ENCODE peak calls at places on chromosome 14, in four cellular contexts. Q, C, U and Z are unnamed samples.

GRCh38 chr14:29039171-29039570 is 272.6 kb downstream of the FOXG1 start:
- DNase-seq in Q (no peak), C (no peak), U (no peak), Z (no peak)

GRCh38 chr14:63551338-63551737 is 8.2 kb upstream of the PPP2R5E start:
- DNase-seq in Q (no peak), C (no peak), U (no peak), Z (no peak)

GRCh38 chr14:94164685-94165431 is 9.3 kb upstream of the PPP4R4 start:
- DNase-seq in Q (no peak), C (no peak), U (no peak), Z (no peak)

GRCh38 chr14:68191567-68192321 is 372.2 kb downstream of the RAD51B start:
- DNase-seq in Q (no peak), C (no peak), U (peak), Z (no peak)

GRCh38 chr14:78974691-78975090 is 804.5 kb downstream of the NRXN3 start:
- DNase-seq in Q (no peak), C (no peak), U (no peak), Z (no peak)

GRCh38 chr14:100679707-100680438 is 46.8 kb upstream of the DLK1 start:
- DNase-seq in Q (no peak), C (no peak), U (peak), Z (no peak)

GRCh38 chr14:89615421-89615820 is 198.4 kb upstream of the FOXN3 start:
- DNase-seq in Q (no peak), C (no peak), U (no peak), Z (no peak)

GRCh38 chr14:75307700-75308379 is 29.2 kb downstream of the FOS start:
- DNase-seq in Q (no peak), C (peak), U (peak), Z (peak)

GRCh38 chr14:21496453-21496852 is 14.7 kb downstream of the METTL3 start:
- DNase-seq in Q (no peak), C (no peak), U (no peak), Z (no peak)

GRCh38 chr14:45786266-45786665 is 533.3 kb upstream of the MIS18BP1 start:
- DNase-seq in Q (no peak), C (no peak), U (no peak), Z (no peak)

GRCh38 chr14:55884819-55885218 is 233.4 kb upstream of the PELI2 start:
- DNase-seq in Q (no peak), C (no peak), U (no peak), Z (no peak)

GRCh38 chr14:21087294-21088091 is 11.0 kb downstream of the ZNF219 start:
- DNase-seq in Q (no peak), C (no peak), U (no peak), Z (peak)

GRCh38 chr14:34437729-34438080 is 24.3 kb downstream of the SPTSSA start:
- DNase-seq in Q (no peak), C (no peak), U (no peak), Z (no peak)

GRCh38 chr14:64663174-64663573 is 41.0 kb upstream of the PLEKHG3 start:
- DNase-seq in Q (no peak), C (no peak), U (no peak), Z (no peak)

GRCh38 chr14:88541324-88541723 is 13.5 kb downstream of the PTPN21 start:
- DNase-seq in Q (no peak), C (no peak), U (no peak), Z (no peak)

GRCh38 chr14:105419305-105420091 is at the start of gene MTA1:
- DNase-seq in Q (no peak), C (peak), U (peak), Z (no peak)

GRCh38 chr14:22915886-22916521 is 2.9 kb downstream of the RBM23 start:
- DNase-seq in Q (no peak), C (no peak), U (peak), Z (peak)

GRCh38 chr14:70498191-70498590 is 36.6 kb downstream of the ADAM20 start:
- DNase-seq in Q (no peak), C (no peak), U (no peak), Z (no peak)

GRCh38 chr14:44945264-44945663 is 16.5 kb downstream of the KLHL28 start:
- DNase-seq in Q (no peak), C (no peak), U (no peak), Z (no peak)

GRCh38 chr14:76894308-76894707 is 68.1 kb downstream of the LRRC74A start:
- DNase-seq in Q (no peak), C (peak), U (no peak), Z (no peak)

GRCh38 chr14:69464829-69465228 is 19.7 kb upstream of the PLEKHD1 start:
- DNase-seq in Q (no peak), C (no peak), U (no peak), Z (no peak)

GRCh38 chr14:83548061-83548839 is 1981.7 kb upstream of the FLRT2 start:
- DNase-seq in Q (no peak), C (no peak), U (no peak), Z (no peak)

GRCh38 chr14:20428010-20428365 is 8.0 kb downstream of the KLHL33 start:
- DNase-seq in Q (no peak), C (no peak), U (no peak), Z (no peak)

GRCh38 chr14:104856869-104857860 is 7.9 kb upstream of the CEP170B start:
- DNase-seq in Q (no peak), C (no peak), U (no peak), Z (no peak)

GRCh38 chr14:23162005-23162404 is 21.5 kb downstream of the SLC7A8 start:
- DNase-seq in Q (no peak), C (no peak), U (no peak), Z (no peak)

GRCh38 chr14:93752980-93753561 is 35.2 kb downstream of the PRIMA1 start:
- DNase-seq in Q (no peak), C (no peak), U (no peak), Z (no peak)

GRCh38 chr14:22118894-22119477 is 445.4 kb upstream of the OR4E1 start:
- DNase-seq in Q (no peak), C (no peak), U (no peak), Z (no peak)

GRCh38 chr14:100659345-100660001 is 67.2 kb upstream of the DLK1 start:
- DNase-seq in Q (no peak), C (no peak), U (no peak), Z (no peak)

GRCh38 chr14:72463291-72463866 is 430.5 kb downstream of the DPF3 start:
- DNase-seq in Q (no peak), C (no peak), U (no peak), Z (no peak)

GRCh38 chr14:98953544-98954346 is 318.3 kb downstream of the BCL11B start:
- DNase-seq in Q (no peak), C (no peak), U (no peak), Z (peak)

GRCh38 chr14:78704965-78705364 is 534.8 kb downstream of the NRXN3 start:
- DNase-seq in Q (no peak), C (no peak), U (no peak), Z (no peak)

GRCh38 chr14:66813636-66814035 is 305.7 kb downstream of the GPHN start:
- DNase-seq in Q (no peak), C (no peak), U (no peak), Z (no peak)

GRCh38 chr14:29627141-29627540 is 300.5 kb downstream of the PRKD1 start:
- DNase-seq in Q (no peak), C (no peak), U (no peak), Z (no peak)

GRCh38 chr14:63986789-63987533 is 134.2 kb downstream of the SYNE2 start:
- DNase-seq in Q (no peak), C (no peak), U (no peak), Z (no peak)

GRCh38 chr14:50559990-50560928 is at the start of gene ATL1:
- DNase-seq in Q (no peak), C (peak), U (no peak), Z (peak)

GRCh38 chr14:35470775-35471174 is 63.2 kb upstream of the INSM2 start:
- DNase-seq in Q (no peak), C (peak), U (no peak), Z (no peak)

DNA sequence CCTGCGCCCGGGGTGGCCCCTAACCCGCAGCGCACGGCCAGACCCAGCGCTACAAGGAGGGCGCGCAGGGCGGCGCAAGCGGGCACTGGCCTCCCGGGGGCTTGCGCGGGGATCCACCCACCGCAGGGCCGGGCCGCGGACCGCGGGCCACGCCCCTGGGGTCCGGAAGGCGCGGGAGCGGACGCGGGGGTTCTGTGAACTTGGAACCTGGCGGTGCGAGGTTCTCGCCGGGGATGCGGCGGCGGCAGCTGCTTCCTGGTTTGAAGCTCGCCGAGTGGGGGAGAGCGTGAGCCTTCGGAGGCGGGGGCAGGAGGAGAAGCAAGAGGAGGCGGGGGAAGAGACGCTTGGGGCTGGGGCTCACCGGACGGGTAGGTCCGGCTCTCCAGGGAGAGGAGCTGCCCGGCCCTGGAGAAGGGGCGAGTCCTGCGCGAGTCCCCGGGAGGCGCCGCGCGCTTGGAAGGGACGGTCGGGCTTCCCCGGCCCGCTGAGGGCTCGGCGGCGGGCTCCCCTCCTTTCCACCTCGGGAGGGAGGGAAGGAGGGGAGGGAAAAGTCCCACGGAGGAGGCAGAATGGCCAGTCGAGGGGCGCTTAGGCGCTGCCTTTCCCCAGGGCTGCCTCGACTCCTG is at the start of gene PRKCH:
- DNase-seq in Q (no peak), C (peak), U (peak), Z (peak)
- TF ChIP-seq GABPA in Q (no peak), C (no peak), U (no peak), Z (no peak)

DNA sequence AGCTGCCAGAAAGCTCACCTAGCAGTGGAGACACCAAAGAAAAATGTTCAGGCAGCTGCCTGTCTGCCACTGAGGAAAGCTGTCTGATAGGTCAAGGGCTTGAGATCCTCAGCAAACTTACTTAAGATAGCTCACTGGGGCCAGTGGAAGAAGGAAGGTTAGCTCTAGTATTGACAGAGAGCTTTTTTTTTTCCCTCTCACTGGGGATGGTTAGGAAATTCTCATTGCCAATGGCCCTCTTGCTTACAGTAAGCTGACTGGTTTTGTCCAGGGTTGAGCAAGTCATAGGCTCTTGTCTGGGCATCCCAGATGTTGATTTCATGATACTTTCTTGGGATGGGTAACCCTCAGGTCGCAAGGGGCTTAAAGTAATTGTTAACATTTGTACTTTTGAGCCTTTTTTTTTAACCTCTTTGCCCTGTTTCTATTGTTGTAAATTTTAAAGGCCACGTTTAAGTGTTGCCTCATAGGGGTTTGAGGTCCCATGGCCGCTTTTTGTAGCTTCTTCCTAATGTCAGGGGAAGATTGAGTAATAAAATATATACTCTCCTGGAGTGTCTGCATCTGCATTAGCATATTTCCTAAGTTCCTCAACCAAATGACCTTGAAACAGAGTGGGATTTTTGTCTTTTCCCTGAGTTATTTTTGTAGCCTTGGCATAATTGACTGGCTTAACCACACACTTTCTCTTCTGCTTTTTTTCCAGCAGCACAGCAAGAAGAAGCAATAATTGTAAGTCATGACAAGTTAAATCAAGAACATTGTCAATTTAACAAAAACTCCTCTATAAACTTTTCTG is 716.0 kb downstream of the LRFN5 start:
- DNase-seq in Q (peak), C (no peak), U (no peak), Z (peak)
- TF ChIP-seq REST in Q (no peak), C (no peak), U (no peak), Z (no peak)

GRCh38 chr14:51697848-51698247 is 46.1 kb downstream of the FRMD6 start:
- DNase-seq in Q (no peak), C (no peak), U (no peak), Z (no peak)

GRCh38 chr14:51704465-51705050 is 52.8 kb downstream of the FRMD6 start:
- DNase-seq in Q (no peak), C (no peak), U (no peak), Z (no peak)

GRCh38 chr14:51703787-51704186 is 52.1 kb downstream of the FRMD6 start:
- DNase-seq in Q (no peak), C (no peak), U (no peak), Z (no peak)

DNA sequence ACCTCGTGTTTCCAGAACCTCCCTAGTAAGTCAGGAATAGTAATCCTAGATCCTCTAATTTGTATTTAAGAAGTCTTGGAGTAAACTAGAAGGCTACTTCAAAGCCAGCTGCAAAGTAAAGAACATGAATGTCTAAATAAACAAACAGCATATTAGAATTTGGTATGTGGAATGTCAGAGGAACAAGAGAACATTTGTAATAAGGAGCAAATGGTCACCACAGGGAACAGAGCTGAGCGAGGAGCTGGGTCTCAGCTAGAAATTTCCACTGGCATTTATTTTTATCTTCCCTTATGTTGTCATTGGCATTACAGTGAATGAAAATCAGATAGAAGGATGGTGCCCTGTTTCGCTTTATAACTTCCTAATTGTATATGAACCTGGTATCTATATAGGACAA is 50.2 kb downstream of the FRMD6 start:
- DNase-seq in Q (no peak), C (no peak), U (peak), Z (no peak)
- H3K27ac ChIP-seq in Q (no peak), C (no peak), U (no peak), Z (no peak)

GRCh38 chr14:102020058-102020971 is 55.9 kb downstream of the DYNC1H1 start:
- DNase-seq in Q (no peak), C (no peak), U (no peak), Z (peak)
- TF ChIP-seq GABPA in Q (no peak), C (no peak), U (no peak), Z (no peak)

DNA sequence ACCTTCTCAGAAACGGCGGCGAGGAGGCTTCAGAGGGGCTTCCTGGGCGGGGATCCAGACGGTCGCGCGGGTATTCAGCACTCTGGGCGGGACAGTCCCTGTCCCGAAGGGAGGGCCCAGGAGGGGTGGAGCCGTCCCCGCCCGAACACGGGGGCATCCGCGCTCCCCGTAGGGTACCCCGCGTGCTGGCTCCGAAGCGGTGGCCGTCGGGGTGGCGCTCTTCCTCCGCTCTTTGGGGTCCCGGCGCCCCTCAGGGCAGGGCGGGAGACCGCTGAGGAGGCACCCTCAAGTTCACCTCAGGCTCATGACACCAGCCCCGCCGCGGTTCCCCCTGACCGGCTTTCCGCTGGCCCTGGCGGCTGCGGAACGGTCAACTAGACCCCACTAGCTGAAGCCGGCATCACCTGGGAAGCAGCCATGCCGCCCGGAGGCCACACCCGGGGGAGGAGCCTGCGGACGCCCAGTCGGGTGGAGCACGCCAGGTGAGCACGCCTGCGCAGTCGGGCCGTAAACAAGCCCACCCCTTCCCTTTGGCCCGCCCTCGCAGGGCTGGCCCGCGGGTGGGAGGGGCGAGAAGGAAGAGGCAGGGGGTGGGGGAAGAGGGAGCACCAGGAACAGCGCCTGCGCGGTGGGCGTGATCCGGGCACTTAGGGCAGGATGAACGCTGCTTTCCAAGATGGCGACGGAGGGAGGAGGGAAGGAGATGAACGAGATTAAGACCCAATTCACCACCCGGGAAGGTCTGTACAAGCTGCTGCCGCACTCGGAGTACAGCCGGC is at the start of gene WDR20:
- DNase-seq in Q (peak), C (peak), U (peak), Z (peak)
- TF ChIP-seq REST in Q (peak), C (peak), U (no peak), Z (peak)

GRCh38 chr14:95255013-95255412 is 64.7 kb downstream of the CLMN start:
- DNase-seq in Q (no peak), C (no peak), U (no peak), Z (no peak)

GRCh38 chr14:95257521-95257920 is 62.2 kb downstream of the CLMN start:
- DNase-seq in Q (no peak), C (no peak), U (no peak), Z (no peak)

GRCh38 chr14:95255487-95255886 is 64.2 kb downstream of the CLMN start:
- DNase-seq in Q (no peak), C (peak), U (no peak), Z (peak)

GRCh38 chr14:95256776-95257060 is 63.0 kb downstream of the CLMN start:
- DNase-seq in Q (no peak), C (no peak), U (no peak), Z (no peak)

GRCh38 chr14:95256011-95256775 is 63.5 kb downstream of the CLMN start:
- DNase-seq in Q (no peak), C (no peak), U (no peak), Z (no peak)
- H3K27ac ChIP-seq in Q (no peak), C (no peak), U (no peak), Z (no peak)

GRCh38 chr14:51620036-51620435 is 31.7 kb upstream of the FRMD6 start:
- DNase-seq in Q (no peak), C (no peak), U (no peak), Z (no peak)
- TF ChIP-seq GABPA in Q (no peak), C (no peak), U (no peak), Z (no peak)

DNA sequence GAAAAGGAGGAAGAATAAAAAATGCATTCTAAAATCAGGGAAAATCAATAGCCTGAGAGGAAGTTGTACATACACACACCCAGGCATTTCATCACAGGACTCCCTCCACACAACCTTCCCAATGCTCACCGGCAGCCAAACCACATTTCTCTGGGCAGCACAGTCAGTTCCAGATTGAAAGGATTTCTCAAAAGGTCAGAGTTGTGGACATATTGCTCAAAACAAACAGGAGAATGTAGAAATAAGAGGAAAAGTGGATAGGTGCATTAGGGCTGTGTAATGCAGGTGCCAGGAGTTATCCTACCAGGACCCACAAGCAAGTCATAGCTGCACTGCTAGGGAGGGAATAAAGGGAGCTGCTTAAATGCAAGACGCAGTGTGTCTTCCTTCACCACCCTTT is 62.9 kb downstream of the GCH1 start:
- DNase-seq in Q (no peak), C (no peak), U (peak), Z (no peak)
- TF ChIP-seq REST in Q (no peak), C (no peak), U (no peak), Z (no peak)